ENCODE peak calls at places on chromosomes 4 and X, in four cellular contexts. One of them, this sample, is unnamed.

GRCh38 chrX:127879585-127879984 is 172.6 kb downstream of the ACTRT1 start:
- DNase-seq in GM12878: no peak
- DNase-seq in K562: no peak
- DNase-seq in HepG2: no peak
- DNase-seq in this sample: no peak

GRCh38 chr4:29309050-29309449 is 1411.1 kb upstream of the PCDH7 start:
- DNase-seq in GM12878: no peak
- DNase-seq in K562: no peak
- DNase-seq in HepG2: no peak
- DNase-seq in this sample: no peak

GRCh38 chrX:45801554-45801953 is 600.9 kb upstream of the DIPK2B start:
- DNase-seq in GM12878: no peak
- DNase-seq in K562: no peak
- DNase-seq in HepG2: no peak
- DNase-seq in this sample: peak; percentile 10

GRCh38 chr4:168183717-168184571 is 91.6 kb downstream of the ANXA10 start:
- DNase-seq in GM12878: peak; percentile 12
- DNase-seq in K562: peak; percentile 11
- DNase-seq in HepG2: peak; percentile 14
- DNase-seq in this sample: peak; percentile 49

GRCh38 chr4:143411527-143412480 is 75.1 kb downstream of the GAB1 start:
- DNase-seq in GM12878: no peak
- DNase-seq in K562: no peak
- DNase-seq in HepG2: no peak
- DNase-seq in this sample: no peak

GRCh38 chrX:1172496-1172895 is 40.0 kb downstream of the CRLF2 start:
- DNase-seq in GM12878: no peak
- DNase-seq in K562: no peak
- DNase-seq in HepG2: no peak
- DNase-seq in this sample: no peak

GRCh38 chrX:53713987-53714579 is 27.6 kb upstream of the HUWE1 start:
- DNase-seq in GM12878: peak; percentile 52
- DNase-seq in K562: no peak
- DNase-seq in HepG2: no peak
- DNase-seq in this sample: no peak

GRCh38 chr4:83128235-83128929 is 13.9 kb upstream of the PLAC8 start:
- DNase-seq in GM12878: no peak
- DNase-seq in K562: no peak
- DNase-seq in HepG2: no peak
- DNase-seq in this sample: no peak

GRCh38 chr4:180057198-180057821 is 2185.9 kb upstream of the TENM3 start:
- DNase-seq in GM12878: no peak
- DNase-seq in K562: no peak
- DNase-seq in HepG2: no peak
- DNase-seq in this sample: peak; percentile 18

GRCh38 chr4:6052679-6053078 is 34.4 kb upstream of the C4orf50 start:
- DNase-seq in GM12878: no peak
- DNase-seq in K562: peak; percentile 15
- DNase-seq in HepG2: no peak
- DNase-seq in this sample: no peak

GRCh38 chrX:49186125-49187027 is at the start of gene PRICKLE3:
- DNase-seq in GM12878: no peak
- DNase-seq in K562: peak; percentile 74
- DNase-seq in HepG2: peak; percentile 61
- DNase-seq in this sample: no peak

GRCh38 chr4:143234153-143234552 is 49.4 kb downstream of the USP38 start:
- DNase-seq in GM12878: no peak
- DNase-seq in K562: no peak
- DNase-seq in HepG2: no peak
- DNase-seq in this sample: no peak

GRCh38 chr4:16801356-16801755 is 97.1 kb downstream of the LDB2 start:
- DNase-seq in GM12878: no peak
- DNase-seq in K562: no peak
- DNase-seq in HepG2: no peak
- DNase-seq in this sample: no peak

DNA sequence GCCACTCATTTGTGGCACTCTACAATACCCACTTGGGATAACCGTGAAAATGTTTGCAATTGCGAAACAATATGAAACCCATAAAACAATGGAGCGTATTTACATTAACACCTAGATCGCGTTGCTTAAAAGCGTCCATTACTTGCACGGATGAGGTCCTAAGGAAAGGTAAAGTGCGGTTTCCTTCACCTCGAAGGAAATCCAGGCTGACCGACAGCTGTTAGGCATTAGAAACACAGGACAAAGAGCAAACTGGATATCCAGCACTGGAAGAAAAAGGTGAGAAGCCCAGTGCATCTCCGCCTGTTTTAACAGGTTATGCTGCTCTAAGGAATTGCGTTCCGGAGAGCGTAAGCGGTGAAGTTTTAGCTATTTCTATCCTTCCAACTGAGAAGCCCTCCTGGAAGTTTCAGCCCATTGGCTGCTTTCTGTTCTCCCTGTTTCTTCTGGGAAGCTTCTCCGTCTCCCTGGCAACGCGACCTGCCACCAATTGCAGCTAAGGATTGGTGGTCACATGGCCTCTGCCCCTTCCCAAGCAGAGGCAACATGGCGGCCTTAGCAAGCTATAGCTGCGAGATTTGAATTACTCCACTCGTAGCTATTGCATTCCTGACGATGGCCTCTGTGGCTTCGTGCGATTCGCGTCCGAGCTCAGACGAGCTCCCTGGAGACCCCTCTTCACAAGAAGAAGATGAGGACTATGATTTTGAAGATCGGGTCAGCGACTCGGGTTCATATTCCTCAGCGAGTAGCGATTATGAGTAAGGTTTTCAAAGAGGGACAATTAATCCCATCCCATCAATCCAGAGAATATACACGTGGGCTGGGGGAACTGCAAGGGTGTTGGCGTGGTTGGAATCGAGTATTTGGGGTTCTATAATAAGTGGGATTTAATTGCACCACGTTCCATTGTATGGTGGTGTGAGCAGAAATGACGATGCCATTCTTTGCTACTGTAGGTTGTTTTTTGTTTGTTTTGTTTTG is at the start of gene INTU:
- DNase-seq in GM12878: no peak
- DNase-seq in K562: peak; percentile 89
- DNase-seq in HepG2: peak; percentile 93
- DNase-seq in this sample: peak; percentile 84
- TF ChIP-seq FOXM1 in GM12878: no peak
- TF ChIP-seq FOXM1 in K562: no peak
- TF ChIP-seq FOXM1 in HepG2: no peak
- TF ChIP-seq FOXM1 in this sample: no peak

GRCh38 chr4:47667552-47667951 is 170.3 kb downstream of the CORIN start:
- DNase-seq in GM12878: no peak
- DNase-seq in K562: no peak
- DNase-seq in HepG2: no peak
- DNase-seq in this sample: no peak

GRCh38 chr4:47668256-47668655 is 169.6 kb downstream of the CORIN start:
- DNase-seq in GM12878: no peak
- DNase-seq in K562: no peak
- DNase-seq in HepG2: no peak
- DNase-seq in this sample: no peak

GRCh38 chr4:47668810-47669408 is 169.0 kb downstream of the CORIN start:
- DNase-seq in GM12878: no peak
- DNase-seq in K562: peak; percentile 51
- DNase-seq in HepG2: peak; percentile 32
- DNase-seq in this sample: peak; percentile 43

GRCh38 chr4:47662975-47663374 is 174.9 kb downstream of the CORIN start:
- DNase-seq in GM12878: no peak
- DNase-seq in K562: peak; percentile 21
- DNase-seq in HepG2: peak; percentile 23
- DNase-seq in this sample: no peak

DNA sequence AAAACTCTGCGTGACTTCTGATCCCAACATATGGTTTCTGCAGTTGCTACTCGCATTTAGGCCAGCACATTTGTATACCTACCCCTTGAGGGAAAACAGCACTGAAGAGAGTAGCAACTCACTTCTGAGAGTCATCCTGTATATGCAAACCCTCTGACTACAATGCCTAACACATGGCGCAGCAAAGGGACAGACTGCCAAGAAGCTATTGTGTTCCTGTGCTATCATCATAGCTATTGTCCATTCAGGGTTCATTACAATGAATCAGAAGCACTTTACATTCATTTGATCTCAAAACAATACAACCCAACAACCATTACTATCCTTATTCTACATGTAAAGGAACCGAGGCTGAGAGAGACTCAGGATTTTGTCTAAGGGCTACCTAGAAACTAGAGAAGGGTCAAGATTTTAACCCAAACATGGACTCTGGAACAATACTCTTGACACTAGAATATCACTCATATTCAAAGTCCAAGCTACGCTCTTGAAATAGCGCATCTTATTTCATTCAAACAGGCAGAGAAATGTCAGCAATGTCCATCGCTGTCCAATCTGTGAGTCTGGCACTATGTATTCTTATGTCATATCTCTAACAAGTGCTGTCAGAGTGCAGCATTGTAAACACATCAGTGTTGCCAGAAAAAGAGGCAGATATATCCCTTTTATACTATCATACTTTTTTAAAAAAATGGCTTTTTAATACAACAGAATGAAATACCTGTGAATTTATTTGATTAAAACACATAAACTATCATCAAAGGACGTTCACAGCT is 173.6 kb downstream of the CORIN start:
- DNase-seq in GM12878: no peak
- DNase-seq in K562: no peak
- DNase-seq in HepG2: no peak
- DNase-seq in this sample: no peak
- TF ChIP-seq REST in GM12878: no peak
- TF ChIP-seq REST in K562: no peak
- TF ChIP-seq REST in HepG2: no peak
- TF ChIP-seq REST in this sample: no peak

DNA sequence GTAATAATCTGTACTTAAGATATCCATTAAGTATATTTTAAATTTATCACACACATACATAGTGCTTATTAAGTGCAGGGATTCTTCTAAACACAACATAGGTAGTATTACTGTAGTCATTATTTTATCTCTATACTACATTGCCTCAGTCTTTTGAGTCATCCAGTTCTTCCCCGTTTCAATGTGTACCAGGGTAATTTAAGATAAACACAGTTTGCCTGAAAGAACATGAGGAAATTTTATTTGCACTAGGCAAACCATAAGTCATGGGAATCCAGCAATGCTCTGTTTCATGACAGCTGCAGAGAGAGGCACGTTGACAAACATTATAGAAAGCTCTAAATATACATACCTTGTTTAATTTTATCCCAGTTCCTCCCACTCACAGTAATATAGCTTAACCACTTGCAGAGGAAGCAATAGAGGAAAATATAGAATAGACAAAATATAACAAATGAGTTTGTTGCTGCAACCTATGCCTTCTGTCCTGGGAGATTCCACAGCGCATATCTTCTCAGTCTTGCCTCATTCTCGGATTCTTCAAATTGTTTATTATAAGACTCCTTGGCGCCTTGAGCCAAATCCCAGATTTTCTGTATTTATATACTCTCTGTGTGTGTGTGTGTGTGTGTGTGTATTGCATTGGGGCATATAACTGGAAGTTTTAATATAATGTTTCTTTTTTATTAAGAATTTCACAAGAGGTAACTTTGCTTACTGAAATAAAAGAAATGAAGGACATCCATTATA is 258.6 kb downstream of the FAM133A start:
- DNase-seq in GM12878: no peak
- DNase-seq in K562: no peak
- DNase-seq in HepG2: no peak
- DNase-seq in this sample: no peak
- TF ChIP-seq FOXM1 in GM12878: no peak
- TF ChIP-seq FOXM1 in K562: no peak
- TF ChIP-seq FOXM1 in HepG2: no peak
- TF ChIP-seq FOXM1 in this sample: no peak

DNA sequence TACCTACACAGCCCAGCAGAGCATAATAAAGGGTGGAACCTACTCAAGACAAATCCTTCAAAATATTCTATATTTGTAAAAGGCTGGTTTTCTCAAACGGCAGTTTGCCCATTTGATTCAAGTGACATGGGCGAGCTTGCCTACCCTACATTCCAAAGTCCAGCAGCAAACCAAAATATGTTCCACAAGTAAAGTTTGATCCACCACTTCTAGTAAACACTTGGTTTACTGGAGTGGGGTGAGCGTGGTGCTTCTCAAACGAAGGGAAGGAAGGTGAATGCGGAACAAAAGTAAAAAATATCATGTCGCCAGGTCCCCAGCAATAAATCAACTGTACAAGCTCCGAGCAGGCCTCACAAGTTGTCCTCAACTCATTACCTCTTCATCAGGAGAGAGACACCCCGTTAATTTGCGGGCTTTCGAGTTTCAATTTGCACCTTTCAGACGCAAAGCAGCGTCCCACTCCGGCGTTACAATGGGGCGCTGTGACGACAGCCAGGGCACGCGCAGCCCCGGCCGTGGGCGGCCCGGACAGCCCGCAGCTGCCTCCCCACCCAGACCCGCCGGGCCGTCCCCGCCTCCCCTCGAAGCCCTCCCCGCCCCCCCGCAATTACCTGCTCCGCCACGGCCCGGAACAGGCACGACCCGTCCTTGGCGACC is 1.1 kb downstream of the OTUD4 start:
- DNase-seq in GM12878: peak; percentile 65
- DNase-seq in K562: peak; percentile 78
- DNase-seq in HepG2: peak; percentile 21
- DNase-seq in this sample: peak; percentile 77
- TF ChIP-seq REST in GM12878: no peak
- TF ChIP-seq REST in K562: no peak
- TF ChIP-seq REST in HepG2: no peak
- TF ChIP-seq REST in this sample: no peak

GRCh38 chrX:23790147-23790497 is 7.1 kb downstream of the SAT1 start:
- DNase-seq in GM12878: no peak
- DNase-seq in K562: no peak
- DNase-seq in HepG2: no peak
- DNase-seq in this sample: no peak

GRCh38 chrX:23789386-23790146 is 6.6 kb downstream of the SAT1 start:
- DNase-seq in GM12878: no peak
- DNase-seq in K562: no peak
- DNase-seq in HepG2: no peak
- DNase-seq in this sample: no peak

GRCh38 chrX:23788521-23788920 is 5.5 kb downstream of the SAT1 start:
- DNase-seq in GM12878: no peak
- DNase-seq in K562: no peak
- DNase-seq in HepG2: no peak
- DNase-seq in this sample: no peak

GRCh38 chrX:23788946-23789345 is 6.0 kb downstream of the SAT1 start:
- DNase-seq in GM12878: no peak
- DNase-seq in K562: no peak
- DNase-seq in HepG2: no peak
- DNase-seq in this sample: no peak

GRCh38 chrX:23792861-23793553 is 10.0 kb downstream of the SAT1 start:
- DNase-seq in GM12878: no peak
- DNase-seq in K562: no peak
- DNase-seq in HepG2: no peak
- DNase-seq in this sample: no peak
- TF ChIP-seq FOXM1 in GM12878: no peak
- TF ChIP-seq FOXM1 in K562: no peak
- TF ChIP-seq FOXM1 in HepG2: no peak
- TF ChIP-seq FOXM1 in this sample: no peak

DNA sequence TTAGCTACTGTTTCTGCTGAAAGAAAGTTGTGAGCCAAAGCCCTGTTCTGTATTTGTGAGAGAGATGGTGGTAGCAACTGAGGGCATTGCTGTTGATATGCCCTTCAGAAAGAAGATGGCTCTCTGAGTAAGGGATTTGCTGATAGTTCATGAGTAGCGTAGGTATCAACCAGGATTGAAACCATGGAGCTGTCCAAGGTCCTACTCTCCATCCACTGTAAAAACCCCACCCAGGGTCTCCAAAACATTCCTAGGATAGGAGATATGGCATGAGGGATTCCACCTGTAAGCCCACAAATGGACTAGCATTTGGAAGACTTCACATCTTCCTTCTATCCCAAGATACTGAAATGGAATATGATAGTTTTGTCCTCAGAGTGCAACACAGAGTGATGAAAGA is 277.1 kb upstream of the PRKX start:
- DNase-seq in GM12878: no peak
- DNase-seq in K562: no peak
- DNase-seq in HepG2: no peak
- DNase-seq in this sample: no peak
- TF ChIP-seq REST in GM12878: peak; percentile 79
- TF ChIP-seq REST in K562: no peak
- TF ChIP-seq REST in HepG2: peak; percentile 91
- TF ChIP-seq REST in this sample: peak; percentile 78

This sample was measured in SK-N-SH.